ENCODE peak calls at places on chromosomes 4 and X, in five cellular contexts. L, U, F, E and V are unnamed samples.
A peak's percentile ranks its signal among the peaks of the same experiment; 100 is the strongest.

GRCh38 chr4:110900206-110900769 is 277.4 kb upstream of the PITX2 start:
- DNase-seq in L (no peak), U (peak; percentile 20), F (no peak), E (no peak), V (no peak)

GRCh38 chr4:184165291-184165690 is 52.4 kb downstream of the ENPP6 start:
- DNase-seq in L (no peak), U (peak; percentile 11), F (no peak), E (no peak), V (no peak)

GRCh38 chr4:147942729-147943128 is 210.8 kb downstream of the ARHGAP10 start:
- DNase-seq in L (no peak), U (peak; percentile 47), F (no peak), E (no peak), V (no peak)

GRCh38 chrX:49177338-49177833 is 5.7 kb downstream of the PLP2 start:
- DNase-seq in L (no peak), U (no peak), F (peak; percentile 69), E (no peak), V (peak; percentile 35)

GRCh38 chr4:97548186-97548585 is 595.1 kb downstream of the STPG2 start:
- DNase-seq in L (no peak), U (no peak), F (no peak), E (no peak), V (no peak)

GRCh38 chr4:136002316-136002715 is 1530.0 kb downstream of the PCDH18 start:
- DNase-seq in L (no peak), U (no peak), F (no peak), E (no peak), V (peak; percentile 5)

GRCh38 chr4:61638600-61638999 is 438.5 kb downstream of the ADGRL3 start:
- DNase-seq in L (no peak), U (peak; percentile 88), F (no peak), E (no peak), V (no peak)

GRCh38 chr4:69617083-69617694 is 22.3 kb downstream of the UGT2A2 start:
- DNase-seq in L (no peak), U (peak; percentile 12), F (peak; percentile 1), E (no peak), V (peak; percentile 61)

GRCh38 chr4:77360451-77360850 is 203.4 kb downstream of the CCNG2 start:
- DNase-seq in L (no peak), U (no peak), F (no peak), E (no peak), V (no peak)

GRCh38 chr4:81600511-81601269 is 129.0 kb upstream of the RASGEF1B start:
- DNase-seq in L (no peak), U (no peak), F (no peak), E (no peak), V (no peak)

GRCh38 chr4:151887151-151887815 is 126.5 kb upstream of the GATB start:
- DNase-seq in L (peak; percentile 87), U (no peak), F (no peak), E (no peak), V (no peak)

GRCh38 chr4:10161840-10162239 is 45.2 kb upstream of the WDR1 start:
- DNase-seq in L (no peak), U (no peak), F (no peak), E (no peak), V (no peak)

GRCh38 chrX:9913041-9913440 is 54.1 kb upstream of the CLDN34 start:
- DNase-seq in L (no peak), U (peak; percentile 43), F (no peak), E (no peak), V (no peak)

GRCh38 chr4:133147365-133147821 is 1.7 kb upstream of the PCDH10 start:
- DNase-seq in L (no peak), U (no peak), F (no peak), E (no peak), V (no peak)

GRCh38 chrX:53547668-53548067 is 113.5 kb upstream of the HSD17B10 start:
- DNase-seq in L (no peak), U (no peak), F (no peak), E (no peak), V (no peak)

GRCh38 chrX:46628406-46629371 is 55.1 kb downstream of the CHST7 start:
- DNase-seq in L (peak; percentile 91), U (peak; percentile 62), F (no peak), E (no peak), V (no peak)

GRCh38 chrX:41970419-41970818 is 47.1 kb upstream of the CASK start:
- DNase-seq in L (no peak), U (no peak), F (no peak), E (no peak), V (no peak)

GRCh38 chrX:50168305-50168704 is 32.5 kb downstream of the AKAP4 start:
- DNase-seq in L (no peak), U (peak; percentile 4), F (no peak), E (no peak), V (no peak)

GRCh38 chr4:114005569-114006442 is 26.4 kb upstream of the ARSJ start:
- DNase-seq in L (no peak), U (peak; percentile 82), F (no peak), E (no peak), V (no peak)

GRCh38 chrX:41542151-41542935 is 95.2 kb downstream of the NYX start:
- DNase-seq in L (no peak), U (peak; percentile 20), F (peak; percentile 2), E (no peak), V (no peak)

GRCh38 chr4:166777760-166778159 is 456.5 kb downstream of the SPOCK3 start:
- DNase-seq in L (peak; percentile 7), U (no peak), F (no peak), E (no peak), V (no peak)

GRCh38 chr4:16196482-16197393 is 29.5 kb downstream of the TAPT1 start:
- DNase-seq in L (peak; percentile 21), U (peak; percentile 65), F (no peak), E (no peak), V (peak; percentile 8)

GRCh38 chr4:118337954-118338353 is 14.8 kb downstream of the PRSS12 start:
- DNase-seq in L (no peak), U (peak; percentile 36), F (no peak), E (no peak), V (no peak)

GRCh38 chrX:28639502-28639901 is 52.3 kb downstream of the IL1RAPL1 start:
- DNase-seq in L (no peak), U (peak; percentile 3), F (no peak), E (no peak), V (no peak)

GRCh38 chr4:89307446-89308160 is at the start of gene GPRIN3:
- DNase-seq in L (no peak), U (no peak), F (no peak), E (peak; percentile 86), V (peak; percentile 51)

GRCh38 chrX:138745215-138745614 is 33.7 kb upstream of the FGF13 start:
- DNase-seq in L (peak; percentile 8), U (peak; percentile 60), F (peak; percentile 54), E (peak; percentile 14), V (peak; percentile 40)

GRCh38 chr4:6526171-6526570 is 48.8 kb upstream of the MAN2B2 start:
- DNase-seq in L (no peak), U (no peak), F (no peak), E (no peak), V (no peak)

GRCh38 chrX:98194036-98194435 is 1310.3 kb downstream of the RPA4 start:
- DNase-seq in L (no peak), U (no peak), F (no peak), E (no peak), V (no peak)

GRCh38 chr4:80767944-80768343 is 262.6 kb upstream of the BMP3 start:
- DNase-seq in L (no peak), U (peak; percentile 3), F (no peak), E (no peak), V (no peak)

GRCh38 chr4:155807021-155807420 is 48.2 kb downstream of the GUCY1B1 start:
- DNase-seq in L (no peak), U (peak; percentile 79), F (no peak), E (no peak), V (no peak)

GRCh38 chr4:155805016-155805415 is 46.2 kb downstream of the GUCY1B1 start:
- DNase-seq in L (no peak), U (peak; percentile 73), F (no peak), E (no peak), V (no peak)

GRCh38 chr4:155811171-155811570 is 52.4 kb downstream of the GUCY1B1 start:
- DNase-seq in L (no peak), U (no peak), F (no peak), E (no peak), V (no peak)

GRCh38 chr4:155809835-155810234 is 51.0 kb downstream of the GUCY1B1 start:
- DNase-seq in L (peak; percentile 55), U (peak; percentile 92), F (peak; percentile 28), E (peak; percentile 41), V (peak; percentile 27)
- TF ChIP-seq RCOR1 in L (no peak), U (no peak), F (no peak), E (no peak), V (no peak)

DNA sequence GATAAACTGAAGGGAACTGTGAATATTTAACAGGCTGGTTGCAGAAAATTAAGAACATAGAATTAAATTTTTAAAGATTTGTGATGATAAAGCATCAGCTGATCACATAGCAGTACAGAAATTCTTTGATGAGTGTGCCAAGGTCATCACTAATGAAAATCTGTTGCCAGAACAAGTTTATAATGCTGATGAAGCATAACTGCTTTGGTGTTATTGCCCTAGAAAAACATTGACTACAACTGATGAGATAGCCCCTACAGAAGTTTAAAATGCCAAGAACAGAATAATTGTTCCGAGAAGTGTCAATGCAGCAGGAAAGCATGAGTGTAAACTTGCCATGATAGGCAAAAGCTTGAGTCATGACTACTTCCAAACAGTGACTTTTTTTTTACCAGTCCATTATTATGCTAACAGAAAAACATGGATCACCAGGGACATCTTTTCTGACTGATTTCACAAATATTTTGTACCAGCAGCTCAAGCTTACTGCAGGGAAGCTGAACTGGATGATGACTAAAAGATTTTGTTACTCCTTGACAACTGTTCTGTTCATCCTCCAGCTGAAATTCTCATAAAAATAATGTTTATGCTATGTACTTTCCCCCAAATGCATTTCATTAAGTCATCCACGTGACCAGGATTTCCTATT is 1136.6 kb downstream of the FAT4 start:
- DNase-seq in L (no peak), U (peak; percentile 83), F (no peak), E (no peak), V (no peak)
- TF ChIP-seq RCOR1 in L (no peak), U (no peak), F (no peak), E (no peak), V (no peak)

DNA sequence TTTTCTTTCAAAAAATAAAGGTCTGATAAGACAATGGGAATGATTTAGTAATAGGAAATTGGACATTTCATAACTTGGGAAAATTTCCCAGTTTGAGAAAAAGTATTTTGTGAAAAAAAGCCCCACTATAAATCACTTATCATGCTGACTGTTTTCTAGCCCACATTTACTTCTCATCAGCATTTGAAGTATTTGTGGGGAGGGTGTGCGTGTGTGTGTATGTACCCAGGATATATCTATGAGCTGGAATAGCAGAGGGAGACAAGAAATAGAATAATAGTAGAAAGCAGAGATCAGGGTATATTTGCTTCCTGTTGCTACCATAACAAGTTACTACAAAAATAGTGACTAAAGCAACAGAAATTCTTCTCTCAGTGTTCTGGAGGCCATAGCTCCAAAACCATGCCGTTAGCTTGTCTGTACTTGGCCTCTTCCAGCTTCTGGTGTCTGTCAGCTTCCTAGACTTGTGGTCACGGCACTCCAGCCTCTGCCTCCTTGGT is 139.8 kb downstream of the PTTG2 start:
- DNase-seq in L (no peak), U (peak; percentile 87), F (no peak), E (no peak), V (no peak)
- TF ChIP-seq RCOR1 in L (no peak), U (no peak), F (no peak), E (no peak), V (no peak)

DNA sequence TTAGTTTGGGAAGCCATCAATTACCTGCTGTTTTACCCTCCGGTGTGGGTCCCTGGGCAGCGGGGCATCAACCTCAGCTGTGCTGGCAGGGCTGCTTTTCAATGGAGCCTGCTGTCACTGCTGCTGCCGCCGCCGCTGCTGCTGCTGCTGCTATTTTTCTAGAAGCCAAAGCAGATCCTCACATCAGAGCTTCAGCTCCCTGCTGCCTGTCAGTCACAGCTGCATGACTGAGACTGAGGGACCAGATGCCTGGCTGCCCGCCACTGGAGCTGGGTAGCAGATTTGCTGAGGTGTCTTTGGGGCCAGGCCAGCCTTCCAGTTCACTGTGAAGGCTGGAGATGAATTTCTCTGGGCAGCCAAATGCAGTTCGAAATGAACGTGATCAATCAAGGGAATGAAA is 200.3 kb upstream of the NHS start:
- DNase-seq in L (no peak), U (no peak), F (no peak), E (peak; percentile 8), V (no peak)
- TF ChIP-seq RCOR1 in L (no peak), U (no peak), F (no peak), E (no peak), V (no peak)